ENCODE peak calls at places on chromosomes 12 and 14, in four cellular contexts. W is RWPE1; G is CD4-positive, alpha-beta memory T cell; A is midbrain. J is an unnamed sample.

GRCh38 chr14:36950812-36951211 is 221.6 kb downstream of the SLC25A21 start:
- DNase-seq in W (no peak), G (no peak), A (no peak), J (no peak)

GRCh38 chr14:53921027-53921426 is 35.6 kb downstream of the BMP4 start:
- DNase-seq in A (no peak), G (no peak), W (no peak), J (no peak)

GRCh38 chr12:13071305-13072280 is 27.4 kb downstream of the FAM234B start:
- DNase-seq in A (no peak), W (peak; percentile 58), G (no peak), J (no peak)

GRCh38 chr12:92912052-92912451 is 17.0 kb downstream of the EEA1 start:
- DNase-seq in G (no peak), A (no peak), W (peak; percentile 69), J (no peak)

GRCh38 chr14:103130965-103131364 is 7.7 kb downstream of the TNFAIP2 start:
- DNase-seq in W (peak; percentile 78), G (no peak), A (no peak), J (no peak)

GRCh38 chr12:49515266-49515665 is 23.6 kb upstream of the KCNH3 start:
- DNase-seq in G (no peak), W (peak; percentile 66), A (no peak), J (no peak)

GRCh38 chr12:68358532-68359485 is 26.6 kb upstream of the MDM1 start:
- DNase-seq in W (peak; percentile 44), G (peak; percentile 75), A (peak; percentile 37), J (peak; percentile 61)

GRCh38 chr12:3200779-3201738 is 123.9 kb downstream of the TSPAN9 start:
- DNase-seq in G (no peak), W (no peak), A (no peak), J (no peak)

GRCh38 chr12:75706786-75707605 is 195.6 kb upstream of the KRR1 start:
- DNase-seq in W (no peak), G (no peak), A (no peak), J (no peak)

GRCh38 chr12:106429043-106429552 is 71.5 kb downstream of the POLR3B start:
- DNase-seq in A (no peak), W (no peak), G (no peak), J (no peak)

GRCh38 chr14:100955201-100955600 is 51.7 kb upstream of the RTL1 start:
- DNase-seq in W (no peak), A (no peak), G (no peak), J (no peak)

GRCh38 chr12:51871126-51871525 is 16.8 kb upstream of the ANKRD33 start:
- DNase-seq in G (no peak), W (no peak), A (no peak), J (no peak)

GRCh38 chr12:119666900-119667576 is 895 bp upstream of the PRKAB1 start:
- DNase-seq in A (no peak), W (no peak), G (no peak), J (no peak)